ENCODE peak calls at places on chromosomes 3 and 15, in five cellular contexts. P, E, J, G and U are unnamed samples.

GRCh38 chr3:194294199-194294887 is 56.8 kb downstream of the CPN2 start:
- DNase-seq in J (no peak), E (no peak), P (no peak), G (no peak), U (no peak)

GRCh38 chr15:67785431-67785830 is 39.9 kb upstream of the SKOR1 start:
- DNase-seq in E (no peak), P (no peak), G (no peak), J (no peak), U (no peak)

GRCh38 chr3:111954228-111954990 is 24.4 kb upstream of the ABHD10 start:
- DNase-seq in E (no peak), G (peak), J (no peak), P (no peak), U (no peak)

GRCh38 chr3:180523040-180523439 is 78.9 kb upstream of the TTC14 start:
- DNase-seq in P (no peak), J (no peak), G (no peak), E (no peak), U (no peak)

GRCh38 chr15:99176757-99177156 is 71.9 kb downstream of the SYNM start:
- DNase-seq in E (no peak), G (no peak), J (no peak), P (no peak), U (no peak)

GRCh38 chr3:54870423-54870822 is 57.4 kb downstream of the LRTM1 start:
- DNase-seq in G (peak), E (no peak), P (peak), J (no peak), U (peak)

GRCh38 chr15:52143862-52144261 is 31.3 kb upstream of the BCL2L10 start:
- DNase-seq in J (no peak), P (peak), G (peak), E (no peak), U (peak)

GRCh38 chr3:16768956-16769355 is 115.8 kb upstream of the PLCL2 start:
- DNase-seq in J (no peak), G (peak), E (no peak), P (peak), U (peak)

GRCh38 chr3:139745831-139746230 is 68.1 kb upstream of the NMNAT3 start:
- DNase-seq in P (peak), J (no peak), G (peak), E (no peak), U (peak)

GRCh38 chr3:102530443-102531195 is 95.8 kb downstream of the ZPLD1 start:
- DNase-seq in P (peak), J (no peak), G (peak), E (no peak), U (peak)

GRCh38 chr15:48945386-48945785 is 18.3 kb downstream of the SHC4 start:
- DNase-seq in J (no peak), P (peak), G (peak), E (no peak), U (no peak)

GRCh38 chr3:45567730-45568172 is 26.8 kb upstream of the LIMD1 start:
- DNase-seq in G (no peak), P (no peak), E (peak), J (no peak), U (no peak)

GRCh38 chr3:57118279-57118678 is 46.9 kb downstream of the IL17RD start:
- DNase-seq in G (no peak), P (no peak), E (no peak), J (no peak), U (no peak)

GRCh38 chr15:48796930-48797329 is 13.9 kb downstream of the CEP152 start:
- DNase-seq in J (no peak), G (no peak), P (peak), E (no peak), U (peak)

GRCh38 chr3:49813497-49814174 is at the start of gene UBA7:
- DNase-seq in E (peak), G (peak), P (peak), J (peak), U (peak)

GRCh38 chr3:40971191-40972168 is 227.8 kb upstream of the CTNNB1 start:
- DNase-seq in J (peak), G (peak), E (peak), P (peak), U (peak)

GRCh38 chr3:112734718-112735350 is 93.9 kb upstream of the CCDC80 start:
- DNase-seq in P (peak), J (peak), E (peak), G (peak), U (peak)

GRCh38 chr3:161630791-161631190 is 134.2 kb downstream of the OTOL1 start:
- DNase-seq in P (peak), J (no peak), G (no peak), E (no peak), U (peak)

GRCh38 chr3:191502583-191502982 is 41.6 kb downstream of the PYDC2 start:
- DNase-seq in P (no peak), E (no peak), G (no peak), J (no peak), U (peak)

GRCh38 chr3:5426094-5426883 is 238.8 kb downstream of the EDEM1 start:
- DNase-seq in E (peak), G (peak), J (peak), P (peak), U (peak)

GRCh38 chr3:196632033-196632751 is 7.3 kb upstream of the NRROS start:
- DNase-seq in P (peak), E (peak), G (peak), J (peak), U (peak)
- TF ChIP-seq CTCF in P (peak), E (peak), G (peak), J (peak), U (peak)

GRCh38 chr3:48504051-48504946 is at the start of gene SHISA5:
- DNase-seq in P (peak), J (peak), E (peak), G (peak), U (peak)

GRCh38 chr3:48511551-48511950 is 7.6 kb upstream of the SHISA5 start:
- DNase-seq in J (no peak), G (no peak), E (no peak), P (no peak), U (no peak)

GRCh38 chr3:48503406-48504050 is 446 bp downstream of the SHISA5 start:
- DNase-seq in G (peak), J (peak), E (no peak), P (peak), U (peak)

GRCh38 chr3:48505146-48505545 is 1.2 kb upstream of the SHISA5 start:
- DNase-seq in P (no peak), J (no peak), G (no peak), E (peak), U (no peak)

GRCh38 chr3:48507256-48508061 is 3.5 kb upstream of the SHISA5 start:
- DNase-seq in E (peak), G (peak), P (peak), J (no peak), U (peak)
- TF ChIP-seq CTCF in E (peak), G (peak), P (peak), J (peak), U (peak)

GRCh38 chr15:74233864-74234597 is 2.1 kb upstream of the CCDC33 start:
- DNase-seq in J (no peak), G (no peak), P (no peak), E (no peak), U (no peak)
- TF ChIP-seq CTCF in J (no peak), G (no peak), P (no peak), E (no peak), U (no peak)

GRCh38 chr3:196292281-196292923 is 4.9 kb upstream of the PCYT1A start:
- DNase-seq in J (no peak), G (no peak), E (peak), P (no peak), U (no peak)
- TF ChIP-seq CTCF in J (no peak), G (no peak), E (peak), P (no peak), U (peak)

DNA sequence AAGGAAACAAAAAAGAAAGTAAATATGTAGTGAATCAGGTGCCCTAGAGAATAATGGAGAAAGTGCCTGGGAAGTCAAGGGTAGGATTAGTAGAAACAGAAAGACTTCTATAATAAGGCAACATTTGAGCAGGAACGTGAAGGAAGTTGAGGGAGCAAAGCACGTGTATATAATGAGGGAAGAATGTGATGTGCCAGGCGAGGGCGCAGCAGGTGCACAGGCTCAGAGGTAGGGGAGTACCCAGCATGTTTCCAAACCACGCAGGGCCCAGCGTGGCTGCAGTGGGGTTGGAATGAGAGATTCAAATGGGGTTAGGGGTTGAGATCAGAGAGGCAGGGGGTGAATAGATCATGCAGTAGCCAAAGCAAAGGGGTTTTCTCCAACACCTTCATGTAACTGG is 91.9 kb upstream of the VGLL4 start:
- DNase-seq in P (no peak), E (no peak), G (no peak), J (no peak), U (no peak)
- TF ChIP-seq CTCF in P (no peak), E (no peak), G (no peak), J (no peak), U (no peak)